ENCODE peak calls at places on chromosomes 11 and 22, in five cellular contexts. X, H, A, U and P are unnamed samples.

GRCh38 chr11:116499396-116500001 is 273.3 kb downstream of the BUD13 start:
- DNase-seq in U (peak; percentile 12), H (peak; percentile 64), X (peak; percentile 64), A (peak; percentile 76), P (peak; percentile 31)

GRCh38 chr11:26806209-26806608 is 84.3 kb upstream of the SLC5A12 start:
- DNase-seq in H (no peak), U (no peak), A (no peak), X (no peak), P (no peak)

GRCh38 chr11:129710423-129710822 is 105.2 kb upstream of the TMEM45B start:
- DNase-seq in H (no peak), U (no peak), X (no peak), A (no peak), P (peak; percentile 45)

GRCh38 chr22:42902875-42903510 is 45.9 kb upstream of the ARFGAP3 start:
- DNase-seq in X (peak; percentile 31), U (no peak), A (no peak), H (no peak), P (no peak)

GRCh38 chr11:95193541-95193940 is 37.5 kb downstream of the SESN3 start:
- DNase-seq in A (no peak), U (no peak), H (no peak), X (no peak), P (no peak)

GRCh38 chr22:43110444-43110926 is at the start of gene BIK:
- DNase-seq in U (no peak), A (peak; percentile 68), H (no peak), X (peak; percentile 27), P (no peak)

GRCh38 chr11:12185914-12186313 is 75.5 kb downstream of the MICAL2 start:
- DNase-seq in U (no peak), X (no peak), A (no peak), H (no peak), P (no peak)

GRCh38 chr11:131914299-131914902 is 544.0 kb downstream of the NTM start:
- DNase-seq in U (no peak), A (no peak), X (no peak), H (no peak), P (no peak)

GRCh38 chr22:28994522-28994921 is 67.1 kb downstream of the C22orf31 start:
- DNase-seq in H (no peak), X (no peak), A (no peak), U (no peak), P (no peak)

GRCh38 chr22:46070722-46071450 is 79.4 kb upstream of the PPARA start:
- DNase-seq in X (peak; percentile 60), A (no peak), U (no peak), H (no peak), P (peak; percentile 75)

GRCh38 chr22:46737976-46738641 is at the start of gene CERK:
- DNase-seq in U (peak; percentile 70), X (peak; percentile 80), H (no peak), A (peak; percentile 50), P (peak; percentile 89)

GRCh38 chr11:80146231-80146630 is 705.4 kb upstream of the TENM4 start:
- DNase-seq in X (no peak), U (no peak), H (no peak), A (no peak), P (no peak)

GRCh38 chr11:12159351-12160099 is 49.1 kb downstream of the MICAL2 start:
- DNase-seq in H (no peak), U (peak; percentile 38), A (no peak), X (no peak), P (peak; percentile 80)

GRCh38 chr11:62875698-62876483 is 4.8 kb upstream of the SLC3A2 start:
- DNase-seq in A (no peak), X (no peak), H (no peak), U (no peak), P (no peak)

GRCh38 chr11:36139767-36140166 is 149.5 kb downstream of the COMMD9 start:
- DNase-seq in A (no peak), H (no peak), X (no peak), U (no peak), P (no peak)

GRCh38 chr11:95835768-95836488 is 45.6 kb downstream of the CEP57 start:
- DNase-seq in H (peak; percentile 63), U (peak; percentile 19), A (peak; percentile 49), X (peak; percentile 44), P (peak; percentile 75)

GRCh38 chr11:69640260-69640994 is 529 bp upstream of the CCND1 start:
- DNase-seq in X (no peak), U (no peak), H (no peak), A (no peak), P (peak; percentile 73)

GRCh38 chr11:18243783-18244362 is 4.6 kb downstream of the SAA2 start:
- DNase-seq in A (peak; percentile 20), U (no peak), X (no peak), H (peak; percentile 63), P (no peak)

GRCh38 chr11:123330071-123330470 is 100.0 kb upstream of the GRAMD1B start:
- DNase-seq in H (no peak), A (no peak), U (no peak), X (no peak), P (no peak)
- TF ChIP-seq CTCF in H (no peak), A (no peak), U (no peak), X (no peak), P (no peak)

GRCh38 chr11:120704256-120704750 is 192.8 kb downstream of the GRIK4 start:
- DNase-seq in X (no peak), A (no peak), U (no peak), H (no peak), P (no peak)

GRCh38 chr11:120707098-120707497 is 195.6 kb downstream of the GRIK4 start:
- DNase-seq in H (no peak), U (no peak), X (no peak), A (no peak), P (no peak)

GRCh38 chr11:120706257-120706656 is 194.7 kb downstream of the GRIK4 start:
- DNase-seq in X (no peak), U (no peak), H (no peak), A (no peak), P (no peak)

GRCh38 chr11:120702656-120703055 is 191.1 kb downstream of the GRIK4 start:
- DNase-seq in X (no peak), A (no peak), H (no peak), U (no peak), P (no peak)

DNA sequence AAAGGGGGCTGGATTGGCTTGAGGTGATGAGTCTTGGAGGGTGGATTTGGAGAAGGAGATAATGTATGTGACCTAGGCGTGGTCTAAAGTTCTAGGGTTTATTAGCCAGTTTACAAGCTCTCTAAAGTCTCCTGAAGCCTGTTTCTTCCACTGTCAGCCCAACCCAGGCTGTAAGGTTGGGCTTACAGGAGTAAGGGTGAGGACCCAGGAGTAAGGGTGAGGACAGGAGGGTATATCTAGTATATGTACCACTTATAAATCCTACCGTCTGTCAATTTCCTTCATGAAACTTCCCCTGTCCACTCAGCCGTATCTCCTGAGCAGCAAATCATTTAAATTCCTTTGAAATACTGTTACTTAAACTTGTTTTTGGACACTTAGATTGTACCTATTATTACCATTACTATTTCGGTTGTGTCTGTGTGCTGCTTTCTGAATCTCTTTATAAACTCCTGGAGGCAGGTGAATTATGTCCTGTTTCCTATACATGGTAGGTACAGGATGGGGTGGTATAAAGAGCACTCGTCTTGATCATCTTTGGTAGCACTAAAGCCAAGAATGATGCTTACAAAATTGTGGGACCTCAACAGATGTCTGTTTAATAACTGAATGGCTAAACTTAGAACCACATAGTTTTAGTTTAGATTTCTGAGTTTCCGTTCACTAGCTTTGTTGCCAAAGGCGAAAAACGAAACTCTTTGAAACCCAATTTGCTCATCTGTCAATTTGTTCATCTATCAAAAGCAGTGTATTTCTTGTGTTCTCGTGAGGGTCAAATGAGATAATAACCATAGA is 192.0 kb downstream of the GRIK4 start:
- DNase-seq in A (no peak), X (no peak), U (no peak), H (no peak), P (no peak)
- H3K27ac ChIP-seq in A (no peak overlapping the region), X (no peak overlapping the region), U (no peak overlapping the region), H (no peak overlapping the region), P (no peak overlapping the region)

DNA sequence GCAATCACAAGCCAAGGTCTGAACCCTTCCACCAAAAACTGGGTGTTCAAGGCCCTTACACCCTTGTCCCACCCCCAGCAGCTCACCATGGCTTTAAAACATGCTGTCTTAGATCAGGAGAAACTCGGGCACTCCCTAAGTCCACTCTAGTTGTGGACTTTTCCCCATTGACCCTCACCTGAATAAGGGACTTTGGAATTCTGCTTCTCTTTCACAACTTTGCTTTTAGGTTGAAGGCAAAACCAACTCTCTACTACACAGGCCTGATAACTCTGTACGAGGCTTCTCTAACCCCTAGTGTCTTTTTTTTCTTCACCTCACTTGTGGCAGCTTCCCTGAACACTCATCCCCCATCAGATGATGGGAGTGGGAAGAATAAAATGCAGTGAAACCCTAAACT is 15.0 kb downstream of the HTR3A start:
- DNase-seq in H (no peak), A (no peak), X (no peak), U (no peak), P (no peak)
- H3K4me3 ChIP-seq in H (no peak overlapping the region), A (no peak overlapping the region), X (no peak overlapping the region), U (no peak overlapping the region), P (no peak overlapping the region)

DNA sequence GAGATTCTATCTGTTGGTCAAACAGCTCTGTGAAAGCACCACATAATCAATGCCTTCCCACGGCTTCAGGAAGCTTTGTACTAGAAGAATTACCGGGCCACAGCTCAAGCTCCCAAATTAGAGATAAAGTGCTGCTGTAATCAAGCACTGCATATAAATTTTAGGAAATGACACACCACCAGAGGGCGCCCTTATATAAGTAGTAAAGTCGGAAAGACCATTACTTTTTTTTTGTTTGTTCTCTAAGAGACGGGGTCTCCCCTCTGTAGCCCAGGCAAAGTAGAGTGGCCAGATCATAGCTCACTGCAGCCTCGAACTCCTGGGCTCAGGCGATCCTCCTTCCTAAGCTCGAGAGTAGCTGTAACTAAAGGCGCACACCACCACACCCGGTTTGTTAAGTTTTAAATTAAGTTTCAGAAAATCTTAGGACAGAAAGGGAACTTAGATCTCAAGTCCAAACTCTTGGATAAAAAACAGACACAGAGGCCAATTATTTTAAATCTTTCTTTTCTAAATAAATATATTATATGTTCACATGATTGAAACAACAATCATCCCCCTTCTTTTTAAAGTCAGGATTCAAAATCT is 32.6 kb downstream of the PRCP start:
- DNase-seq in U (peak; percentile 58), A (peak; percentile 84), X (peak; percentile 60), H (peak; percentile 64), P (no peak)
- TF ChIP-seq CTCF in U (peak; percentile 63), A (peak; percentile 49), X (peak; percentile 69), H (peak; percentile 63), P (peak; percentile 69)